ENCODE peak calls at places on chromosome 1, in seven cellular contexts. U is H9, S is neuronal stem cell, A is IMR-90, R is mesenchymal stem cell, O is trophoblast cell, V is H1. F is an unnamed sample.

GRCh38 chr1:86965012-86965826 is 50.8 kb downstream of the HS2ST1 start:
- DNase-seq in U (no peak), S (no peak), A (peak), R (peak), O (peak), V (no peak), F (peak)

GRCh38 chr1:176515310-176515709 is 52.3 kb downstream of the PAPPA2 start:
- DNase-seq in U (no peak), S (no peak), A (peak), R (peak), O (peak), V (no peak), F (peak)

GRCh38 chr1:16628361-16629111 is 15.2 kb upstream of the NBPF1 start:
- DNase-seq in U (peak), S (no peak), A (no peak), R (no peak), O (no peak), V (no peak), F (no peak)

GRCh38 chr1:210236840-210237409 is 4.3 kb downstream of the SERTAD4 start:
- DNase-seq in U (no peak), S (no peak), A (peak), R (peak), O (no peak), V (no peak), F (no peak)

GRCh38 chr1:231663211-231663792 is 36.7 kb downstream of the DISC1 start:
- DNase-seq in U (no peak), S (no peak), A (peak), R (peak), O (peak), V (no peak), F (no peak)

GRCh38 chr1:64917328-64917861 is 49.0 kb downstream of the JAK1 start:
- DNase-seq in U (no peak), S (no peak), A (peak), R (peak), O (peak), V (no peak), F (peak)

GRCh38 chr1:32055426-32055825 is 17.3 kb upstream of the TMEM39B start:
- DNase-seq in U (no peak), S (no peak), A (no peak), R (no peak), O (no peak), V (no peak), F (no peak)

GRCh38 chr1:31549807-31550620 is 26.3 kb upstream of the TINAGL1 start:
- DNase-seq in U (no peak), S (no peak), A (no peak), R (peak), O (no peak), V (no peak), F (no peak)

GRCh38 chr1:86825294-86825693 is 88.6 kb downstream of the SELENOF start:
- DNase-seq in U (no peak), S (no peak), A (peak), R (peak), O (no peak), V (no peak), F (no peak)

GRCh38 chr1:18599096-18599495 is 31.6 kb upstream of the PAX7 start:
- DNase-seq in U (no peak), S (no peak), A (no peak), R (no peak), O (no peak), V (no peak), F (no peak)

GRCh38 chr1:241212624-241213023 is 144.4 kb downstream of the RGS7 start:
- DNase-seq in U (no peak), S (no peak), A (no peak), R (no peak), O (no peak), V (no peak), F (no peak)
- H3K23ac ChIP-seq in U (no peak), S (no peak), A (no peak), R (no peak), O (no peak), V (no peak), F (no peak)

GRCh38 chr1:56410405-56410804 is 169.0 kb downstream of the PLPP3 start:
- DNase-seq in U (no peak), S (no peak), A (no peak), R (no peak), O (no peak), V (no peak), F (no peak)
- H3K23ac ChIP-seq in U (no peak), S (no peak), A (no peak), R (no peak), O (no peak), V (no peak), F (no peak)

DNA sequence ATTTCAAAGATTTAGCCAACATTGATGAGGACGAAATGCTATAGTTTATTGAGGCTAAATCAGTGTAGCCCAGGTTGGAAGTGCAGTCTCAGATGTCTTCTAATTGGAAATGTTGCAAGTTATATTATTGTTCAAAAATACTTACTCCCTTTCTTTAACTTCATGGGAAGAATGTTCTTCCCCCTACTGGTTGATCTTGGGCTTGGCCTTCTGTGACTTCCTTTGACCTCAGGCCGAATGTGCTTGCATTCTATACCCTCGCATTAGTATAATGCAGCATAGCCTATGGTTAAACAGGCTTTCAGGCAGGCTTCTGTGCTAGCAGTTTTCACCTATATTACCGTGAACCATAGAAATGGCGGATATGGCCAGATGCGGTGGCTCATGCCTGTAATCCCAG is 77.3 kb downstream of the RPE65 start:
- DNase-seq in U (no peak), S (no peak), A (no peak), R (no peak), O (no peak), V (no peak), F (peak)
- H3K23ac ChIP-seq in U (no peak), S (no peak), A (no peak), R (no peak), O (no peak), V (no peak), F (no peak)

GRCh38 chr1:218459878-218460277 is 114.7 kb downstream of the TGFB2 start:
- DNase-seq in U (peak), S (peak), A (peak), R (peak), O (peak), V (peak), F (peak)

GRCh38 chr1:218459450-218459849 is 114.3 kb downstream of the TGFB2 start:
- DNase-seq in U (no peak), S (no peak), A (no peak), R (no peak), O (no peak), V (no peak), F (peak)

GRCh38 chr1:218460367-218460766 is 115.2 kb downstream of the TGFB2 start:
- DNase-seq in U (peak), S (peak), A (peak), R (peak), O (no peak), V (no peak), F (peak)

GRCh38 chr1:218454700-218455282 is 109.7 kb downstream of the TGFB2 start:
- DNase-seq in U (no peak), S (no peak), A (no peak), R (no peak), O (no peak), V (no peak), F (no peak)

GRCh38 chr1:218456449-218456848 is 111.3 kb downstream of the TGFB2 start:
- DNase-seq in U (no peak), S (no peak), A (no peak), R (no peak), O (no peak), V (no peak), F (no peak)
- H3K23ac ChIP-seq in U (no peak), S (no peak), A (no peak), R (no peak), O (no peak), V (no peak), F (no peak)

GRCh38 chr1:247558275-247558674 is 9.3 kb downstream of the GCSAML start:
- DNase-seq in U (no peak), S (no peak), A (no peak), R (no peak), O (peak), V (no peak), F (no peak)
- H3K23ac ChIP-seq in U (no peak), S (no peak), A (no peak), R (no peak), O (no peak), V (no peak), F (no peak)

GRCh38 chr1:66571789-66572188 is 37.8 kb downstream of the SGIP1 start:
- DNase-seq in U (no peak), S (no peak), A (peak), R (peak), O (peak), V (no peak), F (no peak)
- H3K23ac ChIP-seq in U (no peak), S (no peak), A (no peak), R (no peak), O (no peak), V (no peak), F (no peak)

F was measured in mesendoderm.